ENCODE peak calls at places on chromosomes 7 and 10, in nine cellular contexts. T is astrocyte of the spinal cord; U is Ammon's horn; G is CD4-positive, alpha-beta memory T cell; A is uterus; S is fibroblast of the aortic adventitia; I is effector CD4-positive, alpha-beta T cell; L is HEK293T; F is right cardiac atrium. C is an unnamed sample.

GRCh38 chr10:25048463-25048862 is 32.1 kb downstream of the THNSL1 start:
- DNase-seq in T (no peak), U (peak), G (no peak), A (no peak), S (peak), I (no peak), L (no peak), F (no peak), C (no peak)

GRCh38 chr10:119489572-119490326 is 52.8 kb downstream of the RGS10 start:
- DNase-seq in T (peak), U (no peak), G (peak), A (peak), S (peak), I (peak), L (peak), F (peak), C (no peak)

GRCh38 chr7:42035205-42035604 is 201.8 kb downstream of the GLI3 start:
- DNase-seq in T (no peak), U (peak), G (no peak), A (no peak), S (peak), I (no peak), L (no peak), F (no peak), C (no peak)

GRCh38 chr10:855671-856070 is 75.8 kb downstream of the LARP4B start:
- DNase-seq in T (no peak), U (no peak), G (no peak), A (peak), S (no peak), I (no peak), L (no peak), F (no peak), C (no peak)

GRCh38 chr10:103572597-103573321 is 79.3 kb downstream of the NEURL1 start:
- DNase-seq in T (no peak), U (no peak), G (no peak), A (peak), S (peak), I (no peak), L (no peak), F (peak), C (no peak)

GRCh38 chr7:104980969-104981670 is 32.9 kb upstream of the KMT2E start:
- DNase-seq in T (peak), U (peak), G (peak), A (no peak), S (peak), I (no peak), L (peak), F (no peak), C (no peak)

GRCh38 chr10:7971949-7972348 is 82.5 kb upstream of the GATA3 start:
- DNase-seq in T (no peak), U (no peak), G (no peak), A (no peak), S (no peak), I (no peak), L (no peak), F (no peak), C (no peak)

GRCh38 chr10:70565556-70566514 is 36.7 kb downstream of the PRF1 start:
- DNase-seq in T (no peak), U (no peak), G (no peak), A (no peak), S (no peak), I (no peak), L (no peak), F (peak), C (no peak)

GRCh38 chr7:143846692-143847091 is 55.3 kb downstream of the TCAF1 start:
- DNase-seq in T (no peak), U (no peak), G (no peak), A (no peak), S (no peak), I (no peak), L (no peak), F (no peak), C (no peak)

GRCh38 chr10:121886997-121887622 is 40.7 kb downstream of the ATE1 start:
- DNase-seq in T (peak), U (peak), G (peak), A (peak), S (peak), I (no peak), L (peak), F (peak), C (peak)

GRCh38 chr7:132406039-132406438 is 170.2 kb downstream of the PLXNA4 start:
- DNase-seq in T (peak), U (no peak), G (no peak), A (no peak), S (peak), I (no peak), L (no peak), F (no peak), C (no peak)

GRCh38 chr7:157691521-157692155 is 354.8 kb downstream of the DNAJB6 start:
- DNase-seq in T (no peak), U (no peak), G (no peak), A (no peak), S (no peak), I (no peak), L (no peak), F (no peak), C (no peak)

GRCh38 chr10:122659651-122660050 is 40.0 kb downstream of the C10orf120 start:
- DNase-seq in T (no peak), U (no peak), G (no peak), A (no peak), S (no peak), I (no peak), L (no peak), F (no peak), C (no peak)

GRCh38 chr10:130746311-130746710 is 565.2 kb downstream of the TCERG1L start:
- DNase-seq in T (no peak), U (no peak), G (no peak), A (no peak), S (no peak), I (no peak), L (no peak), F (no peak), C (no peak)

C was measured in skeletal muscle cell.